ENCODE peak calls at places on chromosomes 13 and 19, in four cellular contexts. W is activated CD4-positive, alpha-beta memory T cell treated with anti-CD3 and anti-CD28 coated beads for 36 hours; G is SK-N-SH; Q is naive B cell. C is an unnamed sample.

GRCh38 chr19:14317157-14317556 is 64.1 kb upstream of the ADGRE5 start:
- DNase-seq in W (no peak), G (no peak), Q (no peak), C (no peak)

GRCh38 chr19:46784262-46785053 is 3.9 kb downstream of the SLC1A5 start:
- DNase-seq in W (peak; percentile 88), G (peak; percentile 64), Q (no peak), C (peak; percentile 87)

GRCh38 chr13:29886446-29886845 is 36.0 kb upstream of the UBL3 start:
- DNase-seq in W (peak; percentile 77), G (no peak), Q (no peak), C (no peak)

GRCh38 chr19:43444531-43445340 is 20.7 kb downstream of the LYPD3 start:
- DNase-seq in W (no peak), G (no peak), Q (no peak), C (no peak)

GRCh38 chr13:97834255-97834654 is 119.2 kb upstream of the IPO5 start:
- DNase-seq in W (no peak), G (no peak), Q (no peak), C (no peak)

GRCh38 chr19:23203841-23204344 is 46.3 kb downstream of the ZNF724 start:
- DNase-seq in W (no peak), G (no peak), Q (no peak), C (no peak)

GRCh38 chr19:54105796-54106195 is 3.1 kb downstream of the NDUFA3 start:
- DNase-seq in W (peak; percentile 3), G (no peak), Q (no peak), C (no peak)

GRCh38 chr19:52227196-52227940 is 37.5 kb downstream of the PPP2R1A start:
- DNase-seq in W (peak; percentile 27), G (no peak), Q (no peak), C (no peak)

GRCh38 chr13:39016789-39017188 is 21.1 kb downstream of the PROSER1 start:
- DNase-seq in W (peak; percentile 22), G (peak; percentile 51), Q (no peak), C (peak; percentile 16)

GRCh38 chr13:27665333-27665732 is 43.6 kb downstream of the POLR1D start:
- DNase-seq in W (no peak), G (no peak), Q (no peak), C (no peak)

GRCh38 chr13:28340272-28340793 is 154.6 kb downstream of the FLT1 start:
- DNase-seq in W (no peak), G (no peak), Q (no peak), C (no peak)

GRCh38 chr19:39166571-39167391 is 30.0 kb upstream of the NCCRP1 start:
- DNase-seq in W (no peak), G (peak; percentile 92), Q (no peak), C (no peak)

GRCh38 chr19:29277107-29277506 is 64.2 kb upstream of the UQCRFS1 start:
- DNase-seq in W (peak; percentile 75), G (no peak), Q (peak; percentile 41), C (peak; percentile 94)

GRCh38 chr13:75480691-75481175 is 1.2 kb downstream of the TBC1D4 start:
- DNase-seq in W (peak; percentile 40), G (peak; percentile 73), Q (peak; percentile 14), C (peak; percentile 43)

GRCh38 chr19:52296400-52296772 is 583 bp upstream of the ZNF480 start:
- DNase-seq in W (no peak), G (no peak), Q (no peak), C (no peak)

GRCh38 chr13:109773276-109773675 is 13.1 kb downstream of the IRS2 start:
- DNase-seq in W (peak; percentile 42), G (no peak), Q (no peak), C (no peak)

GRCh38 chr19:48395170-48395455 is 1.6 kb downstream of the GRIN2D start:
- DNase-seq in W (no peak), G (no peak), Q (no peak), C (no peak)

GRCh38 chr19:53536223-53536543 is 1.8 kb upstream of the ZNF331 start:
- DNase-seq in W (no peak), G (no peak), Q (no peak), C (no peak)

GRCh38 chr19:46381746-46382345 is 31.5 kb downstream of the CCDC8 start:
- DNase-seq in W (no peak), G (no peak), Q (no peak), C (no peak)

GRCh38 chr19:48372904-48373303 is 8.7 kb downstream of the SYNGR4 start:
- DNase-seq in W (no peak), G (peak; percentile 30), Q (no peak), C (no peak)

GRCh38 chr13:84127597-84128128 is 245.4 kb upstream of the SLITRK1 start:
- DNase-seq in W (no peak), G (no peak), Q (no peak), C (no peak)

GRCh38 chr19:34505321-34506025 is 23.9 kb downstream of the WTIP start:
- DNase-seq in W (no peak), G (peak; percentile 15), Q (no peak), C (no peak)

GRCh38 chr13:79289557-79289956 is 116.5 kb downstream of the RBM26 start:
- DNase-seq in W (no peak), G (no peak), Q (no peak), C (no peak)

C was measured in MM.1S.